ENCODE peak calls at places on chromosomes 2 and 18, in nine cellular contexts. D is choroid plexus epithelial cell, S is coronary artery, B is sigmoid colon, F is cardiac muscle cell, N is upper lobe of right lung, L is mammary epithelial cell, T is K562, Y is left ventricle myocardium inferior. I is an unnamed sample.
A peak's percentile ranks its signal among the peaks of the same experiment; 100 is the strongest.

GRCh38 chr2:64362562-64363026 is 91.4 kb upstream of the LGALSL start:
- DNase-seq in D (no peak), S (no peak), B (no peak), F (no peak), N (no peak), L (peak; percentile 99), T (no peak), Y (no peak), I (no peak)

GRCh38 chr2:158894078-158894477 is 74.4 kb upstream of the TANC1 start:
- DNase-seq in D (peak; percentile 44), S (no peak), B (no peak), F (no peak), N (no peak), L (peak; percentile 90), T (no peak), Y (no peak), I (peak; percentile 75)

GRCh38 chr2:212905640-212906201 is 245.7 kb downstream of the IKZF2 start:
- DNase-seq in D (peak; percentile 73), S (no peak), B (no peak), F (no peak), N (no peak), L (peak; percentile 95), T (no peak), Y (no peak), I (peak; percentile 75)

GRCh38 chr2:24382363-24383021 is 22.2 kb upstream of the ITSN2 start:
- DNase-seq in D (peak; percentile 83), S (no peak), B (peak; percentile 74), F (peak; percentile 80), N (peak; percentile 75), L (peak; percentile 42), T (peak; percentile 67), Y (peak; percentile 44), I (peak; percentile 41)

GRCh38 chr2:195686564-195686963 is 29.5 kb downstream of the SLC39A10 start:
- DNase-seq in D (no peak), S (no peak), B (no peak), F (no peak), N (no peak), L (no peak), T (no peak), Y (no peak), I (no peak)

GRCh38 chr2:207122914-207123744 is 42.6 kb downstream of the KLF7 start:
- DNase-seq in D (no peak), S (no peak), B (no peak), F (no peak), N (no peak), L (no peak), T (no peak), Y (no peak), I (no peak)

GRCh38 chr2:66537001-66537400 is 102.1 kb downstream of the MEIS1 start:
- DNase-seq in D (no peak), S (no peak), B (no peak), F (peak; percentile 52), N (no peak), L (no peak), T (no peak), Y (no peak), I (no peak)

GRCh38 chr2:72956936-72957335 is 39.6 kb downstream of the EMX1 start:
- DNase-seq in D (no peak), S (no peak), B (no peak), F (no peak), N (no peak), L (no peak), T (no peak), Y (no peak), I (no peak)

GRCh38 chr2:199940373-199940772 is 14.9 kb downstream of the TYW5 start:
- DNase-seq in D (peak; percentile 55), S (no peak), B (no peak), F (no peak), N (no peak), L (peak; percentile 19), T (no peak), Y (no peak), I (no peak)

GRCh38 chr2:55885129-55885943 is 38.2 kb downstream of the EFEMP1 start:
- DNase-seq in D (peak; percentile 98), S (no peak), B (no peak), F (no peak), N (no peak), L (peak; percentile 90), T (no peak), Y (no peak), I (peak; percentile 97)

GRCh38 chr2:127270663-127271062 is 23.3 kb downstream of the ERCC3 start:
- DNase-seq in D (no peak), S (no peak), B (no peak), F (no peak), N (no peak), L (no peak), T (no peak), Y (no peak), I (no peak)

GRCh38 chr2:182050333-182050855 is 64.7 kb downstream of the PPP1R1C start:
- DNase-seq in D (no peak), S (no peak), B (no peak), F (no peak), N (no peak), L (no peak), T (no peak), Y (no peak), I (no peak)

GRCh38 chr2:221444106-221444505 is 128.0 kb downstream of the EPHA4 start:
- DNase-seq in D (peak; percentile 70), S (no peak), B (no peak), F (no peak), N (no peak), L (peak; percentile 56), T (no peak), Y (peak; percentile 19), I (no peak)

GRCh38 chr2:148721991-148722777 is 77.6 kb downstream of the EPC2 start:
- DNase-seq in D (peak; percentile 33), S (no peak), B (no peak), F (no peak), N (no peak), L (no peak), T (no peak), Y (no peak), I (no peak)

GRCh38 chr18:37540424-37541121 is 25.0 kb downstream of the CELF4 start:
- DNase-seq in D (no peak), S (no peak), B (no peak), F (no peak), N (peak; percentile 49), L (no peak), T (no peak), Y (no peak), I (no peak)

GRCh38 chr2:140117371-140117770 is 1337.2 kb upstream of the NXPH2 start:
- DNase-seq in D (no peak), S (no peak), B (no peak), F (no peak), N (no peak), L (no peak), T (no peak), Y (no peak), I (peak; percentile 62)

GRCh38 chr2:105454801-105455485 is 56.1 kb upstream of the FHL2 start:
- DNase-seq in D (peak; percentile 93), S (no peak), B (no peak), F (peak; percentile 44), N (no peak), L (peak; percentile 89), T (peak; percentile 37), Y (no peak), I (peak; percentile 13)

GRCh38 chr2:72993147-72993546 is 75.8 kb downstream of the EMX1 start:
- DNase-seq in D (peak; percentile 36), S (peak; percentile 55), B (peak; percentile 35), F (peak; percentile 66), N (peak; percentile 62), L (no peak), T (peak; percentile 85), Y (no peak), I (no peak)

DNA sequence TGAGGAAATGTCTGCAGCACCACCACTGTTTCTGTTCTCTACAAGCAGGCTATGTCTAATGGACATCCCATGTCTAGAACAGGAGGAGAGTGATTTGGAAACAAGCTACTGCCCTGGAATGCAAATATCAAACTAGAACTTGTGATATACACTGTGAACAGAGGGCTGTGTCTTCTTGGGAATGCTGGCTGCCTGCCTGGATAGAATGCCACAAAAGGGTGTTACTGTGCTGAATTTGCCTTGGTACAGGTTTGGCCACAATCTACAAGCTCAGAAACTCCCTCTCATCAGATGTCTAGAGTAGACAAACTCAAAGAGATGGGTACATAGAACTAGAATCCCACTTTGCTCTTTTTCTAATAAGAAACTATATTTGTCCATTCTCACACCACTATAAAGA is 170.5 kb downstream of the NYAP2 start:
- DNase-seq in D (peak; percentile 31), S (no peak), B (no peak), F (no peak), N (no peak), L (no peak), T (no peak), Y (no peak), I (peak; percentile 37)
- H3K4me3 ChIP-seq in D (no peak overlapping the region), S (no peak overlapping the region), B (no peak overlapping the region), F (no peak overlapping the region), N (no peak overlapping the region), L (no peak overlapping the region), T (no peak overlapping the region), Y (no peak overlapping the region), I (no peak overlapping the region)

GRCh38 chr18:36412778-36413177 is 115.3 kb downstream of the FHOD3 start:
- DNase-seq in D (peak; percentile 29), S (no peak), B (no peak), F (peak; percentile 38), N (no peak), L (no peak), T (no peak), Y (no peak), I (no peak)
- TF ChIP-seq CTCF in D (peak; percentile 59), S (no peak), B (no peak), F (peak; percentile 53), N (no peak), L (peak; percentile 64), T (peak; percentile 32), Y (peak; percentile 36), I (peak; percentile 71)

GRCh38 chr2:225411452-225411851 is 11.9 kb downstream of the NYAP2 start:
- DNase-seq in D (no peak), S (no peak), B (no peak), F (no peak), N (no peak), L (no peak), T (no peak), Y (no peak), I (no peak)

GRCh38 chr2:225414902-225415301 is 15.4 kb downstream of the NYAP2 start:
- DNase-seq in D (no peak), S (no peak), B (no peak), F (no peak), N (no peak), L (no peak), T (no peak), Y (no peak), I (no peak)

GRCh38 chr2:225416616-225417367 is 17.3 kb downstream of the NYAP2 start:
- DNase-seq in D (peak; percentile 2), S (no peak), B (no peak), F (no peak), N (no peak), L (no peak), T (no peak), Y (no peak), I (no peak)

GRCh38 chr2:225419033-225419432 is 19.5 kb downstream of the NYAP2 start:
- DNase-seq in D (no peak), S (no peak), B (no peak), F (no peak), N (no peak), L (no peak), T (no peak), Y (no peak), I (no peak)

GRCh38 chr2:225415809-225416208 is 16.3 kb downstream of the NYAP2 start:
- DNase-seq in D (no peak), S (no peak), B (no peak), F (no peak), N (no peak), L (no peak), T (no peak), Y (no peak), I (no peak)
- H3K4me3 ChIP-seq in D (no peak overlapping the region), S (no peak overlapping the region), B (no peak overlapping the region), F (no peak overlapping the region), N (no peak overlapping the region), L (no peak overlapping the region), T (no peak overlapping the region), Y (no peak overlapping the region), I (no peak overlapping the region)

GRCh38 chr2:12719400-12720104 is 2.8 kb downstream of the TRIB2 start:
- DNase-seq in D (peak; percentile 81), S (no peak), B (no peak), F (no peak), N (no peak), L (peak; percentile 50), T (no peak), Y (no peak), I (no peak)
- TF ChIP-seq CTCF in D (no peak), S (no peak), B (no peak), F (no peak), N (no peak), L (no peak), T (no peak), Y (no peak), I (no peak)